ENCODE peak calls at places on chromosomes 4 and X, in ten cellular contexts. Z is psoas muscle; N is Caco-2; Q is tibial nerve; R is AG09309; A is IMR-90; X is CD4-positive, alpha-beta T cell; Y is H9; D is left lung; C is neural progenitor cell. G is an unnamed sample.

GRCh38 chr4:80370635-80371034 is 35.1 kb downstream of the CFAP299 start:
- DNase-seq in Z (no peak), N (no peak), Q (no peak), R (no peak), A (no peak), X (no peak), Y (no peak), D (peak; percentile 36), C (no peak), G (no peak)

GRCh38 chr4:10104991-10105276 is 11.7 kb downstream of the WDR1 start:
- DNase-seq in Z (no peak), N (no peak), Q (no peak), R (no peak), A (no peak), X (no peak), Y (no peak), D (no peak), C (no peak), G (no peak)

GRCh38 chr4:128468485-128468989 is 180.9 kb upstream of the PGRMC2 start:
- DNase-seq in Z (no peak), N (no peak), Q (peak; percentile 81), R (peak; percentile 93), A (peak; percentile 99), X (no peak), Y (no peak), D (no peak), C (no peak), G (no peak)

GRCh38 chrX:130531066-130531465 is 129.3 kb downstream of the RBMX2 start:
- DNase-seq in Z (no peak), N (no peak), Q (no peak), R (no peak), A (no peak), X (no peak), Y (no peak), D (no peak), C (no peak), G (no peak)

GRCh38 chr4:121472937-121473721 is 92.3 kb upstream of the QRFPR start:
- DNase-seq in Z (no peak), N (no peak), Q (no peak), R (no peak), A (no peak), X (no peak), Y (no peak), D (no peak), C (no peak), G (no peak)

GRCh38 chr4:112053825-112054224 is 91.4 kb upstream of the FAM241A start:
- DNase-seq in Z (no peak), N (no peak), Q (no peak), R (no peak), A (no peak), X (no peak), Y (no peak), D (no peak), C (no peak), G (no peak)

GRCh38 chrX:100512471-100512870 is 72.3 kb upstream of the TNMD start:
- DNase-seq in Z (no peak), N (peak; percentile 6), Q (no peak), R (no peak), A (peak; percentile 1), X (no peak), Y (no peak), D (no peak), C (peak; percentile 15), G (no peak)

GRCh38 chr4:185311113-185311888 is 84.4 kb downstream of the LRP2BP start:
- DNase-seq in Z (no peak), N (no peak), Q (no peak), R (no peak), A (no peak), X (no peak), Y (no peak), D (no peak), C (no peak), G (no peak)

GRCh38 chr4:148044889-148045352 is 313.0 kb downstream of the ARHGAP10 start:
- DNase-seq in Z (no peak), N (no peak), Q (no peak), R (no peak), A (no peak), X (no peak), Y (no peak), D (no peak), C (no peak), G (no peak)

GRCh38 chr4:27973056-27973455 is 1112.4 kb downstream of the STIM2 start:
- DNase-seq in Z (no peak), N (no peak), Q (no peak), R (no peak), A (no peak), X (no peak), Y (no peak), D (no peak), C (no peak), G (no peak)

GRCh38 chrX:9327747-9328145 is 137.1 kb upstream of the TBL1X start:
- DNase-seq in Z (no peak), N (no peak), Q (no peak), R (peak; percentile 69), A (peak; percentile 90), X (no peak), Y (no peak), D (no peak), C (no peak), G (no peak)

GRCh38 chrX:110004210-110004609 is 1.3 kb downstream of the TMEM164 start:
- DNase-seq in Z (peak; percentile 22), N (peak; percentile 3), Q (no peak), R (no peak), A (no peak), X (no peak), Y (no peak), D (peak; percentile 78), C (peak; percentile 7), G (no peak)

GRCh38 chr4:137749466-137749865 is 217.2 kb upstream of the PCDH18 start:
- DNase-seq in Z (no peak), N (no peak), Q (no peak), R (no peak), A (peak; percentile 58), X (no peak), Y (no peak), D (no peak), C (no peak), G (no peak)

GRCh38 chr4:61301285-61301684 is 101.2 kb downstream of the ADGRL3 start:
- DNase-seq in Z (no peak), N (no peak), Q (no peak), R (no peak), A (no peak), X (no peak), Y (no peak), D (no peak), C (no peak), G (no peak)

DNA sequence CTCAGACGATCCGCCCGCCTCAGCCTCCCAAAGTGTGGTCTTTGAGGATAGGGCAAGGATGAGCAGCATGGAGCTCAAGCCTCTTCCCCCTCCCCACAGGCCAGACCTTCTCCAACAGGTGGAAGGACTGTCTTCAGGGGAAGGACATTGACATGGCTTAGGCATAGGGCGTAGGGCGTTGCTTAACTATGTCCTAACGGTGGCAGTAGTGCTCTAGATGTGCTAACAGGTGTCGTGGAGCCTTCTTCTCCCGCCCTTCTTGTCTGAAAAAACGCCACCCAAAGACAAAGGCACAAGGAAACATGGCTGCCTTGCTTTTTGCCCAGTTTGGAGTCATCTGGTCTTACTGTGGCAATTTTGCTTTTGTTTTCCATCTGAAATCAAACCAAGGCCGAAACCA is 219.8 kb downstream of the OR13H1 start:
- DNase-seq in Z (peak; percentile 58), N (no peak), Q (no peak), R (peak; percentile 83), A (peak; percentile 85), X (peak; percentile 81), Y (no peak), D (no peak), C (no peak), G (no peak)
- TF ChIP-seq CTCF in Z (peak; percentile 61), N (no peak), Q (peak; percentile 70), R (peak; percentile 79), A (peak; percentile 68), X (no peak), Y (peak; percentile 14), D (peak; percentile 32), C (no peak), G (no peak)

GRCh38 chrX:150450519-150451177 is 87.5 kb downstream of the MAMLD1 start:
- DNase-seq in Z (no peak), N (no peak), Q (no peak), R (no peak), A (no peak), X (no peak), Y (no peak), D (no peak), C (no peak), G (no peak)

GRCh38 chrX:150446151-150446550 is 83.0 kb downstream of the MAMLD1 start:
- DNase-seq in Z (no peak), N (no peak), Q (no peak), R (no peak), A (no peak), X (no peak), Y (no peak), D (no peak), C (peak; percentile 14), G (no peak)

GRCh38 chrX:150451953-150452352 is 88.8 kb downstream of the MAMLD1 start:
- DNase-seq in Z (no peak), N (no peak), Q (no peak), R (no peak), A (no peak), X (no peak), Y (no peak), D (no peak), C (no peak), G (no peak)

GRCh38 chrX:150446995-150447394 is 83.9 kb downstream of the MAMLD1 start:
- DNase-seq in Z (no peak), N (no peak), Q (no peak), R (no peak), A (peak; percentile 43), X (no peak), Y (no peak), D (no peak), C (no peak), G (no peak)

GRCh38 chrX:150449313-150449712 is 86.2 kb downstream of the MAMLD1 start:
- DNase-seq in Z (no peak), N (no peak), Q (no peak), R (no peak), A (no peak), X (no peak), Y (no peak), D (no peak), C (no peak), G (no peak)
- TF ChIP-seq CTCF in Z (no peak), N (no peak), Q (no peak), R (no peak), A (no peak), X (no peak), Y (peak; percentile 41), D (no peak), C (peak; percentile 28), G (no peak)

DNA sequence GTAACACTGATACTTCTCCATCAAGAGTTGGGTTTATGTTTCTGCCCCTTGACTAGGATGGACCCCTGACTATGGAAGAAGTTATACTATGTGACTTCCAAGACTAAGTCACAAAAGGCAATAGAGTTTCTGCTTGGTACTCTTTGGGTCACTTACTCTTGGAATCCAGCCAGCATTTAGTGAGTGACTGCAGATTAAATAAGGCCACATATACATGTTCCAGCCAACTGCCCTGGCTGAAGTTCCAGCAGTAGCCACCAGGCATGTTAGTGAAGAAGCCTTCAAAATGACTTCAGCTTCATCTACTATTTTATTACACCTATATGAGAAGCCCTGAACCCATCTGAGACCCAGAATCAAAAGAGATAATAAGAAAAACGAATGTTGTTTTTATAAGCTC is 524.0 kb downstream of the DMD start:
- DNase-seq in Z (no peak), N (no peak), Q (no peak), R (no peak), A (no peak), X (no peak), Y (no peak), D (no peak), C (no peak), G (no peak)
- TF ChIP-seq CTCF in Z (no peak), N (no peak), Q (no peak), R (no peak), A (no peak), X (no peak), Y (peak; percentile 50), D (no peak), C (peak; percentile 30), G (no peak)

GRCh38 chr4:110959041-110959643 is 336.3 kb upstream of the PITX2 start:
- DNase-seq in Z (no peak), N (no peak), Q (no peak), R (no peak), A (peak; percentile 30), X (no peak), Y (no peak), D (no peak), C (no peak), G (no peak)
- TF ChIP-seq CTCF in Z (peak; percentile 51), N (peak; percentile 22), Q (no peak), R (peak; percentile 23), A (peak; percentile 50), X (no peak), Y (peak; percentile 47), D (peak; percentile 28), C (peak; percentile 53), G (peak; percentile 37)